ENCODE peak calls at places on chromosome 21, in five cellular contexts. L is fibroblast of lung, A is heart right ventricle, K is GM06990, Y is astrocyte of the cerebellum. O is an unnamed sample.

GRCh38 chr21:42671778-42672593 is 18.6 kb downstream of the PDE9A start:
- DNase-seq in L (no peak), A (no peak), K (no peak), Y (no peak), O (no peak)

GRCh38 chr21:35436899-35437298 is 387.8 kb upstream of the RUNX1 start:
- DNase-seq in L (no peak), K (no peak), A (no peak), Y (no peak), O (no peak)

GRCh38 chr21:45003331-45004058 is 63.7 kb downstream of the SLX9 start:
- DNase-seq in Y (no peak), A (no peak), K (no peak), L (no peak), O (no peak)

GRCh38 chr21:31571879-31572278 is 87.6 kb upstream of the SOD1 start:
- DNase-seq in Y (no peak), L (no peak), K (no peak), A (no peak), O (no peak)

GRCh38 chr21:38121888-38122705 is 134.7 kb upstream of the KCNJ15 start:
- DNase-seq in K (no peak), Y (no peak), A (no peak), L (no peak), O (no peak)

GRCh38 chr21:42317341-42317741 is 2.1 kb upstream of the TFF3 start:
- DNase-seq in L (no peak), Y (no peak), A (no peak), K (no peak), O (no peak)

GRCh38 chr21:38312822-38313221 is 56.0 kb downstream of the KCNJ15 start:
- DNase-seq in K (no peak), L (no peak), A (no peak), Y (no peak), O (no peak)

GRCh38 chr21:46048926-46049889 is 48.7 kb upstream of the COL6A2 start:
- DNase-seq in K (no peak), Y (peak), L (peak), A (peak), O (peak)

GRCh38 chr21:15121655-15122120 is 56.9 kb upstream of the NRIP1 start:
- DNase-seq in K (no peak), Y (peak), A (peak), L (peak), O (peak)

GRCh38 chr21:36663033-36663855 is 35.7 kb upstream of the SIM2 start:
- DNase-seq in L (peak), K (no peak), Y (no peak), A (no peak), O (peak)

GRCh38 chr21:37878946-37879660 is 37.2 kb downstream of the KCNJ6 start:
- DNase-seq in Y (peak), L (peak), A (no peak), K (no peak), O (no peak)

GRCh38 chr21:34630536-34631143 is 15.7 kb upstream of the RCAN1 start:
- DNase-seq in K (no peak), L (peak), A (peak), Y (peak), O (no peak)

GRCh38 chr21:33228455-33228854 is 1.3 kb upstream of the IFNAR2 start:
- DNase-seq in Y (no peak), K (no peak), L (no peak), A (no peak), O (no peak)

GRCh38 chr21:29322570-29322957 is 23.8 kb downstream of the BACH1 start:
- DNase-seq in A (no peak), K (no peak), Y (no peak), L (no peak), O (no peak)
- H3K4me3 ChIP-seq in A (no peak), K (no peak), Y (no peak), L (no peak), O (no peak)

GRCh38 chr21:39867198-39867650 is at the start of gene PCP4:
- DNase-seq in Y (no peak), A (peak), L (peak), K (no peak), O (no peak)
- H3K4me3 ChIP-seq in Y (no peak), A (no peak), L (no peak), K (no peak), O (no peak)

GRCh38 chr21:41091561-41091960 is 76.4 kb upstream of the BACE2 start:
- DNase-seq in A (no peak), Y (no peak), L (no peak), K (no peak), O (no peak)

GRCh38 chr21:41090981-41091380 is 77.0 kb upstream of the BACE2 start:
- DNase-seq in Y (no peak), A (no peak), K (no peak), L (no peak), O (no peak)

GRCh38 chr21:41098481-41098880 is 69.5 kb upstream of the BACE2 start:
- DNase-seq in K (no peak), Y (no peak), A (no peak), L (no peak), O (no peak)

GRCh38 chr21:41098076-41098475 is 69.9 kb upstream of the BACE2 start:
- DNase-seq in K (no peak), Y (no peak), L (no peak), A (no peak), O (no peak)

GRCh38 chr21:41095983-41096382 is 72.0 kb upstream of the BACE2 start:
- DNase-seq in Y (no peak), K (no peak), A (peak), L (no peak), O (no peak)
- H3K4me3 ChIP-seq in Y (no peak), K (no peak), A (no peak), L (no peak), O (no peak)

GRCh38 chr21:20169812-20170576 is 828.2 kb upstream of the NCAM2 start:
- DNase-seq in Y (no peak), A (no peak), L (no peak), K (no peak), O (no peak)

DNA sequence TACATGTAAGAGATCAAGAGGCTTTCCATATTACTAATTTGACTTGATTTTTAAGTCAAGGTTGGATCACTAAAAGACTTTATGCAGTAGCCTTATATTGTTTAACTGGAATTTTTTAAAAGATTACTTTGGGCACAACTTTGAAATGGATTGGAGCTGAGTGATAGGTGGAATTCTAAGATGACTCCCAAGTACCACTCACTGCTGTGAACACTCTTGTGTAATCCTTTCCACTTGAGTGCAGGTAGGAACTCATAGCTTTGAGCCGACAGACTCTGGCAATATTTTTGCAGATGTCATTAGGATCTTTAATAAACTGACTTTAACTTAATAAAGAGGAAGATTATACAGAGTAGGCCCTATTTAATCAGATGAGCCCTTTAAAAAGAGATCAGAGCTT is 831.1 kb upstream of the NCAM2 start:
- DNase-seq in L (no peak), A (no peak), K (no peak), Y (no peak), O (no peak)
- H3K4me3 ChIP-seq in L (no peak), A (no peak), K (no peak), Y (no peak), O (no peak)